ENCODE peak calls at places on chromosomes 5 and 9, in five cellular contexts. I, Q, Z, D and G are unnamed samples. For H3K4me1, the result is how much of the 10 kb centered on the place peaks cover.

GRCh38 chr5:177539411-177539810 is 15.0 kb downstream of the FAM193B start:
- DNase-seq in I (peak), Q (no peak), Z (no peak), D (no peak), G (no peak)

GRCh38 chr9:88980732-88981336 is 10.4 kb upstream of the S1PR3 start:
- DNase-seq in I (peak), Q (no peak), Z (no peak), D (no peak), G (no peak)

GRCh38 chr5:109570362-109570874 is 119.3 kb upstream of the MAN2A1 start:
- DNase-seq in I (no peak), Q (no peak), Z (no peak), D (no peak), G (no peak)

GRCh38 chr5:74442466-74442865 is 198.1 kb downstream of the ENC1 start:
- DNase-seq in I (no peak), Q (no peak), Z (no peak), D (no peak), G (no peak)

GRCh38 chr5:68433921-68434879 is 218.6 kb downstream of the PIK3R1 start:
- DNase-seq in I (peak), Q (peak), Z (peak), D (peak), G (peak)

GRCh38 chr9:89635816-89636215 is 31.0 kb downstream of the GADD45G start:
- DNase-seq in I (no peak), Q (no peak), Z (no peak), D (no peak), G (no peak)

GRCh38 chr5:170522211-170523128 is 18.6 kb downstream of the KCNIP1 start:
- DNase-seq in I (no peak), Q (no peak), Z (no peak), D (peak), G (no peak)

GRCh38 chr5:168991311-168991710 is 309.6 kb downstream of the SLIT3 start:
- DNase-seq in I (no peak), Q (no peak), Z (no peak), D (no peak), G (no peak)

GRCh38 chr5:33810491-33811120 is 81.2 kb downstream of the ADAMTS12 start:
- DNase-seq in I (peak), Q (peak), Z (no peak), D (no peak), G (no peak)

GRCh38 chr5:1890296-1890695 is 7.6 kb upstream of the IRX4 start:
- DNase-seq in I (no peak), Q (no peak), Z (peak), D (no peak), G (no peak)

GRCh38 chr9:19488721-19489120 is 79.9 kb downstream of the ACER2 start:
- DNase-seq in I (no peak), Q (no peak), Z (no peak), D (no peak), G (no peak)

GRCh38 chr5:1729641-1730486 is 69.8 kb downstream of the MRPL36 start:
- DNase-seq in I (no peak), Q (no peak), Z (peak), D (no peak), G (no peak)

GRCh38 chr5:166834246-166834645 is 1457.2 kb upstream of the WWC1 start:
- DNase-seq in I (no peak), Q (no peak), Z (no peak), D (no peak), G (no peak)

GRCh38 chr9:94175669-94176068 is 83.4 kb upstream of the ZNF169 start:
- DNase-seq in I (peak), Q (no peak), Z (no peak), D (no peak), G (no peak)
- H3K4me1 ChIP-seq in I (under half), Q (under half), Z (under half), D (under half), G (half or more)

GRCh38 chr5:138536215-138536614 is 6.8 kb downstream of the ETF1 start:
- DNase-seq in I (no peak), Q (no peak), Z (no peak), D (no peak), G (no peak)

GRCh38 chr5:138538943-138539627 is 4.0 kb downstream of the ETF1 start:
- DNase-seq in I (no peak), Q (no peak), Z (no peak), D (no peak), G (no peak)

GRCh38 chr5:138529812-138530211 is 13.2 kb downstream of the ETF1 start:
- DNase-seq in I (no peak), Q (no peak), Z (no peak), D (no peak), G (no peak)

GRCh38 chr5:138536665-138537315 is 6.2 kb downstream of the ETF1 start:
- DNase-seq in I (no peak), Q (no peak), Z (no peak), D (no peak), G (no peak)

DNA sequence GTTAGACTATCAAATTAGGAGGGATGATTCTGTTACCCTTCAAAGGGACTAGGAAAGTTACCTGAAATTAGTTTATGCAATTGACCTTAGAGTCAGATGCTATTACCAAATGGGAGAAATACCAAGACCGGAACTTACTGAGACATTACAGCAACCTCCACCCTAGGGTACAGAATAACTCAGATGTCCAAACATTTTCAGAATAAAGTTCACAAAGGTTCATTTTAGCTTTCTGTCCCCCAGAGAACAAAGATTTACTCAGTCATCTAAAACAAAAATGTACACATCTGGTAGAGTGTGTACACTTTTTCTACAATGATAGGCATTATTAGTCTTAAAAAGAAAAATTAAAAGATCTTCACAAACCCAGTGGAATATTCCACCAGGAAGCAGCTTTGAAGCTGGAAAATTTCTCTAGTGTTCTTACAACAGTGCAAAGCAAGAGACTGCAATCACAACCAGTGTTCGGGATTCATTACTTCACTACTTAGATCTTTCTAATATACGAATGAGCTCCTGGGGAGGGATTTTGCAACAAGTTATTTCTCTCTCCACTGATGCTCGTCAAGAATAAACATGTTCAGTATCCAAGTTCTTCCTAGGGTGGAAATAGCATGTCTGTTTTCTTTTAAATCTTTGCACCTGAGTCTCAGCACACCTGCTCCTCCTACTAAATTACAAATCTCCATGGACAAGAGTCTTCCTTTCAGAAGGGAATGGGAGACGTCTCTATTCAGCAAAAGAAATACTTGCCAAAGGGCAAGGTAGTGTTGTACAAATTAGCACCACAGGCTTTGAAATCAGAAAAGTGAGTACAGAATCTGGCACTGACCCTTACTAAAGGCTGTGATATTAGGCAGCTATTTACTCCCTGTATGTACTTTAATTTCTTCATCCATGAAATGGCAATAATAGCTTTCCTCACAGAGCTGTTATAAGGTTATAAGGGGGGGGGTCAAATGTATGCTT is 8.8 kb downstream of the ETF1 start:
- DNase-seq in I (no peak), Q (no peak), Z (no peak), D (no peak), G (no peak)
- H3K4me1 ChIP-seq in I (under half), Q (under half), Z (under half), D (under half), G (under half)

DNA sequence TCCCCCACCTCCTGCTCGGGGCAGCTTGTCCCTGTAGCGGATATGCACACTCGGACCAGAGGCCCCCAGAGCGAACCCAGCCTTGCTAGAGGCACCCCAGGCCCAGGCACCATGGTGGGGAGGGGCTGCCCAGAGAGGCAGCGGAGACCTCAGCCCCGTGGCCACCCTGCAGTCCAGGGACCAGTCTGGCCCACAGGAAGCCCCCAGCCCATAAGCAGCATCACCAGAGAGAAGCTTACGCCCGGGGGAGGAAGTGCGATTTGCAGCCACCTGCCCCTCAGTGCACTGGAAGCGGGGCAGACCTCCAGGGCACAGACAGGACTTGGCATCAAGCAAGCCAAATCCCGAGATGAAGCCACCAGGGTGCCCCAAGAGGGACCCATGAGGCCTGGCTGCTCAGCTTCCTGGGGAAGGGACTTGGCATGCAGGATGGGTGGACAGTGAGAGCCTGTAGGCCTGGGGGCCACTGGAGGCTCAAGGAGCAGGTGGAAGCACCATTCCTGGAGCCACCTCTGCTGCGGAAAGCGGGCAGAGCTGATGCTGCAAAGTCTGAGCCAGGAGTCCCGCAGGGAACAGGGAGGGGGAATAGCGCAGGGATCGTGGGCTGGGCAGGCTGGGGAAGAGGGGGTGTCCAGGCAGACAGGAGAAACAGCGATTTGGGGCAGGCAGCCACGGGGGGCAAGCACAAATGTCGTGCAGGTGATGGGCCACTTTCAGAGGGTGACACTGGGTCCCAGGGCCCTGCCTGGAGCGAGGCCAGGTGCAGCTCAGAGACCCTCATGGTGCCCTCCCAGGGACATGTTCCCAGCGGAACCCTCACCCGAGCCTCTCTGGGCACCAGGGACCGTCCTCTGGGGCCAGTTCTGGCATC is 3.4 kb downstream of the LRRC26 start:
- DNase-seq in I (no peak), Q (no peak), Z (no peak), D (no peak), G (no peak)
- H3K4me1 ChIP-seq in I (under half), Q (under half), Z (under half), D (under half), G (under half)

GRCh38 chr9:92740969-92741368 is 23.7 kb downstream of the BICD2 start:
- DNase-seq in I (no peak), Q (no peak), Z (no peak), D (no peak), G (no peak)

GRCh38 chr9:92740446-92740961 is 24.1 kb downstream of the BICD2 start:
- DNase-seq in I (no peak), Q (no peak), Z (no peak), D (peak), G (no peak)

GRCh38 chr9:92738661-92739081 is 26.0 kb downstream of the BICD2 start:
- DNase-seq in I (no peak), Q (no peak), Z (no peak), D (peak), G (no peak)

GRCh38 chr9:92740015-92740408 is 24.6 kb downstream of the BICD2 start:
- DNase-seq in I (peak), Q (no peak), Z (no peak), D (no peak), G (no peak)

GRCh38 chr9:92739346-92740014 is 25.2 kb downstream of the BICD2 start:
- DNase-seq in I (no peak), Q (no peak), Z (no peak), D (peak), G (no peak)
- H3K4me1 ChIP-seq in I (under half), Q (under half), Z (under half), D (under half), G (under half)

GRCh38 chr9:128142596-128142995 is 6.7 kb upstream of the LCN2 start:
- DNase-seq in I (no peak), Q (no peak), Z (peak), D (no peak), G (no peak)
- H3K4me1 ChIP-seq in I (under half), Q (under half), Z (under half), D (under half), G (under half)

DNA sequence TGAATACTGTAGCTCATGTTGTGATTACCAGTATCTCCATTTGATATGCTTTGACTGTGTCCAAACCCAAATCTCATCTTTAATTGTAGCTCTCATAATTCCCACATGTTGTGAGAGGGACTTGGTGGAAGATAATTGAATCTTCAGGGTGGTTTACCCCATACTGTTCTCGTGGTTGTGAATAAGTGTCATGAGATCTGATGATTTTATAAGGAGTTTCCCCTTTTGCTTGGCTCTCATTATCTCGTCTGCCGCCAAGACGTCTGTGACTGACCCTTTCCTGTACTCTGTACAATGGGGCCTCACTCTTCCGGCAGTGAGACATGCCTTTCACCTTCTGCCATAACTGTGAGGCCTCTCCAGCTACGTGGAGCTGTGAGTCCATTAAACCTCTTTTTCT is 59.3 kb downstream of the TRIO start:
- DNase-seq in I (no peak), Q (no peak), Z (no peak), D (no peak), G (no peak)
- H3K4me1 ChIP-seq in I (under half), Q (under half), Z (under half), D (under half), G (half or more)

GRCh38 chr5:135169753-135170152 is 135.7 kb upstream of the PITX1 start:
- DNase-seq in I (no peak), Q (no peak), Z (no peak), D (no peak), G (no peak)
- H3K4me1 ChIP-seq in I (under half), Q (under half), Z (under half), D (under half), G (under half)